ENCODE peak calls at places on chromosome 14, in nine cellular contexts. One of them, this sample, is unnamed.

GRCh38 chr14:49880267-49881064 is 12.4 kb upstream of the ARF6 start:
- DNase-seq in ecto neural progenitor cell: no peak
- DNase-seq in heart right ventricle: no peak
- DNase-seq in WERI-Rb-1: no peak
- DNase-seq in anterior cingulate cortex: no peak
- DNase-seq in T-helper 17 cell: no peak
- DNase-seq in sigmoid colon: no peak
- DNase-seq in stomach: no peak
- DNase-seq in hepatocyte: peak; percentile 30
- DNase-seq in this sample: no peak

GRCh38 chr14:22388669-22389625 is 200.1 kb downstream of the DAD1 start:
- DNase-seq in ecto neural progenitor cell: no peak
- DNase-seq in heart right ventricle: no peak
- DNase-seq in WERI-Rb-1: no peak
- DNase-seq in anterior cingulate cortex: no peak
- DNase-seq in T-helper 17 cell: no peak
- DNase-seq in sigmoid colon: no peak
- DNase-seq in stomach: no peak
- DNase-seq in hepatocyte: peak; percentile 55
- DNase-seq in this sample: no peak

GRCh38 chr14:91149462-91149861 is 35.6 kb downstream of the DGLUCY start:
- DNase-seq in ecto neural progenitor cell: no peak
- DNase-seq in heart right ventricle: peak; percentile 63
- DNase-seq in WERI-Rb-1: no peak
- DNase-seq in anterior cingulate cortex: no peak
- DNase-seq in T-helper 17 cell: no peak
- DNase-seq in sigmoid colon: peak; percentile 86
- DNase-seq in stomach: peak; percentile 75
- DNase-seq in hepatocyte: peak; percentile 83
- DNase-seq in this sample: no peak

GRCh38 chr14:22131749-22132476 is 457.1 kb downstream of the DAD1 start:
- DNase-seq in ecto neural progenitor cell: no peak
- DNase-seq in heart right ventricle: no peak
- DNase-seq in WERI-Rb-1: peak; percentile 9
- DNase-seq in anterior cingulate cortex: no peak
- DNase-seq in T-helper 17 cell: no peak
- DNase-seq in sigmoid colon: no peak
- DNase-seq in stomach: no peak
- DNase-seq in hepatocyte: no peak
- DNase-seq in this sample: no peak

GRCh38 chr14:64707661-64708060 is 3.4 kb downstream of the PLEKHG3 start:
- DNase-seq in ecto neural progenitor cell: no peak
- DNase-seq in heart right ventricle: no peak
- DNase-seq in WERI-Rb-1: no peak
- DNase-seq in anterior cingulate cortex: no peak
- DNase-seq in T-helper 17 cell: no peak
- DNase-seq in sigmoid colon: peak; percentile 38
- DNase-seq in stomach: no peak
- DNase-seq in hepatocyte: peak; percentile 83
- DNase-seq in this sample: no peak

GRCh38 chr14:59511916-59512530 is 27.7 kb downstream of the JKAMP start:
- DNase-seq in ecto neural progenitor cell: peak; percentile 73
- DNase-seq in heart right ventricle: no peak
- DNase-seq in WERI-Rb-1: peak; percentile 57
- DNase-seq in anterior cingulate cortex: no peak
- DNase-seq in T-helper 17 cell: no peak
- DNase-seq in sigmoid colon: no peak
- DNase-seq in stomach: no peak
- DNase-seq in hepatocyte: no peak
- DNase-seq in this sample: no peak

GRCh38 chr14:44180975-44181374 is 326.1 kb downstream of the FSCB start:
- DNase-seq in ecto neural progenitor cell: no peak
- DNase-seq in heart right ventricle: no peak
- DNase-seq in WERI-Rb-1: no peak
- DNase-seq in anterior cingulate cortex: no peak
- DNase-seq in T-helper 17 cell: no peak
- DNase-seq in sigmoid colon: no peak
- DNase-seq in stomach: no peak
- DNase-seq in hepatocyte: no peak
- DNase-seq in this sample: no peak

GRCh38 chr14:31682768-31683167 is 121.6 kb downstream of the NUBPL start:
- DNase-seq in ecto neural progenitor cell: no peak
- DNase-seq in heart right ventricle: no peak
- DNase-seq in WERI-Rb-1: no peak
- DNase-seq in anterior cingulate cortex: no peak
- DNase-seq in T-helper 17 cell: no peak
- DNase-seq in sigmoid colon: no peak
- DNase-seq in stomach: no peak
- DNase-seq in hepatocyte: no peak
- DNase-seq in this sample: no peak

GRCh38 chr14:31261523-31261858 is 53.9 kb upstream of the HECTD1 start:
- DNase-seq in ecto neural progenitor cell: no peak
- DNase-seq in heart right ventricle: no peak
- DNase-seq in WERI-Rb-1: no peak
- DNase-seq in anterior cingulate cortex: no peak
- DNase-seq in T-helper 17 cell: no peak
- DNase-seq in sigmoid colon: no peak
- DNase-seq in stomach: no peak
- DNase-seq in hepatocyte: no peak
- DNase-seq in this sample: no peak

GRCh38 chr14:100305446-100306255 is 593 bp downstream of the SLC25A29 start:
- DNase-seq in ecto neural progenitor cell: peak; percentile 69
- DNase-seq in heart right ventricle: peak; percentile 21
- DNase-seq in WERI-Rb-1: peak; percentile 32
- DNase-seq in anterior cingulate cortex: no peak
- DNase-seq in T-helper 17 cell: peak; percentile 23
- DNase-seq in sigmoid colon: peak; percentile 76
- DNase-seq in stomach: peak; percentile 43
- DNase-seq in hepatocyte: peak; percentile 52
- DNase-seq in this sample: peak; percentile 61

GRCh38 chr14:35140718-35141581 is 18.6 kb downstream of the PRORP start:
- DNase-seq in ecto neural progenitor cell: no peak
- DNase-seq in heart right ventricle: no peak
- DNase-seq in WERI-Rb-1: no peak
- DNase-seq in anterior cingulate cortex: no peak
- DNase-seq in T-helper 17 cell: no peak
- DNase-seq in sigmoid colon: no peak
- DNase-seq in stomach: no peak
- DNase-seq in hepatocyte: no peak
- DNase-seq in this sample: no peak

GRCh38 chr14:96038920-96039632 is at the start of gene C14orf132:
- DNase-seq in ecto neural progenitor cell: peak; percentile 77
- DNase-seq in heart right ventricle: peak; percentile 57
- DNase-seq in WERI-Rb-1: peak; percentile 83
- DNase-seq in anterior cingulate cortex: peak; percentile 62
- DNase-seq in T-helper 17 cell: peak; percentile 23
- DNase-seq in sigmoid colon: peak; percentile 85
- DNase-seq in stomach: peak; percentile 58
- DNase-seq in hepatocyte: peak; percentile 78
- DNase-seq in this sample: peak; percentile 78

GRCh38 chr14:100640481-100641273 is 53.5 kb upstream of the BEGAIN start:
- DNase-seq in ecto neural progenitor cell: no peak
- DNase-seq in heart right ventricle: no peak
- DNase-seq in WERI-Rb-1: no peak
- DNase-seq in anterior cingulate cortex: no peak
- DNase-seq in T-helper 17 cell: peak; percentile 36
- DNase-seq in sigmoid colon: no peak
- DNase-seq in stomach: peak; percentile 37
- DNase-seq in hepatocyte: no peak
- DNase-seq in this sample: no peak